ENCODE peak calls at places on chromosome 10, in five cellular contexts. T, N, S, G and W are unnamed samples.

GRCh38 chr10:133117036-133117687 is 29.4 kb downstream of the ADGRA1 start:
- DNase-seq in S (no peak), N (no peak), T (no peak), G (peak; percentile 59), W (no peak)

GRCh38 chr10:51574248-51575067 is 124.9 kb downstream of the CSTF2T start:
- DNase-seq in N (peak; percentile 27), T (no peak), G (no peak), S (no peak), W (no peak)

GRCh38 chr10:73789659-73790055 is 4.3 kb downstream of the ZSWIM8 start:
- DNase-seq in S (no peak), N (no peak), T (no peak), G (no peak), W (no peak)

GRCh38 chr10:60335708-60336107 is 54.0 kb downstream of the ANK3 start:
- DNase-seq in T (peak; percentile 13), N (no peak), S (no peak), G (no peak), W (peak; percentile 22)

GRCh38 chr10:24231200-24231599 is 22.3 kb downstream of the KIAA1217 start:
- DNase-seq in S (no peak), G (no peak), T (no peak), N (no peak), W (no peak)

GRCh38 chr10:35412900-35413491 is 76.7 kb downstream of the CCNY start:
- DNase-seq in G (no peak), S (no peak), T (no peak), N (peak; percentile 52), W (peak; percentile 53)

GRCh38 chr10:131355116-131355515 is 43.6 kb upstream of the TCERG1L start:
- DNase-seq in G (no peak), S (no peak), N (no peak), T (no peak), W (no peak)

GRCh38 chr10:59456199-59456598 is 93.8 kb upstream of the FAM13C start:
- DNase-seq in G (no peak), N (no peak), S (no peak), T (no peak), W (no peak)

GRCh38 chr10:75101416-75102251 is 9.8 kb upstream of the SAMD8 start:
- DNase-seq in S (no peak), N (no peak), G (no peak), T (no peak), W (no peak)

GRCh38 chr10:97163646-97164535 is 21.9 kb downstream of the SLIT1 start:
- DNase-seq in T (no peak), G (peak; percentile 57), S (no peak), N (no peak), W (no peak)

GRCh38 chr10:28532223-28532508 is 752 bp upstream of the WAC start:
- DNase-seq in S (peak; percentile 83), N (peak; percentile 13), T (no peak), G (no peak), W (peak; percentile 41)

GRCh38 chr10:1362589-1363465 is 306.6 kb downstream of the WDR37 start:
- DNase-seq in S (no peak), N (no peak), T (no peak), G (no peak), W (no peak)

GRCh38 chr10:78451592-78451991 is 417.9 kb downstream of the RPS24 start:
- DNase-seq in N (no peak), G (peak; percentile 59), T (peak; percentile 18), S (no peak), W (no peak)

GRCh38 chr10:78579995-78580394 is 488.8 kb upstream of the ZMIZ1 start:
- DNase-seq in N (peak; percentile 59), S (no peak), T (peak; percentile 25), G (no peak), W (no peak)

GRCh38 chr10:89563861-89564478 is 28.6 kb upstream of the SLC16A12 start:
- DNase-seq in G (no peak), T (peak; percentile 45), N (peak; percentile 57), S (no peak), W (peak; percentile 64)

GRCh38 chr10:99276848-99277486 is 41.3 kb upstream of the HPSE2 start:
- DNase-seq in N (peak; percentile 18), T (peak; percentile 24), G (no peak), S (no peak), W (peak; percentile 34)

GRCh38 chr10:34978080-34978479 is 112.1 kb downstream of the CUL2 start:
- DNase-seq in N (no peak), S (no peak), T (no peak), G (peak; percentile 39), W (no peak)

GRCh38 chr10:132856869-132857524 is 71.0 kb upstream of the NKX6-2 start:
- DNase-seq in N (no peak), T (no peak), S (peak; percentile 30), G (peak; percentile 28), W (no peak)

GRCh38 chr10:88840104-88840503 is 11.5 kb downstream of the ANKRD22 start:
- DNase-seq in N (peak; percentile 80), S (no peak), G (no peak), T (no peak), W (peak; percentile 14)

GRCh38 chr10:31404640-31405039 is 85.6 kb downstream of the ZEB1 start:
- DNase-seq in G (no peak), S (no peak), N (peak; percentile 28), T (no peak), W (peak; percentile 10)

GRCh38 chr10:58818889-58819288 is 306.2 kb downstream of the BICC1 start:
- DNase-seq in N (peak; percentile 46), G (no peak), S (no peak), T (peak; percentile 16), W (no peak)

GRCh38 chr10:58666024-58666423 is 153.4 kb downstream of the BICC1 start:
- DNase-seq in S (no peak), N (peak; percentile 78), G (no peak), T (no peak), W (peak; percentile 71)

GRCh38 chr10:117626228-117626627 is 83.7 kb downstream of the EMX2 start:
- DNase-seq in G (no peak), N (peak; percentile 28), T (no peak), S (no peak), W (no peak)

GRCh38 chr10:34520084-34520483 is 295.0 kb downstream of the PARD3 start:
- DNase-seq in N (no peak), S (no peak), G (no peak), T (no peak), W (no peak)

GRCh38 chr10:73839276-73839966 is 28.0 kb upstream of the NDST2 start:
- DNase-seq in G (no peak), S (no peak), N (no peak), T (no peak), W (no peak)

GRCh38 chr10:49368256-49368655 is 27.6 kb downstream of the DRGX start:
- DNase-seq in G (no peak), T (no peak), S (no peak), N (no peak), W (no peak)

GRCh38 chr10:70596860-70597809 is 5.4 kb downstream of the PRF1 start:
- DNase-seq in T (peak; percentile 21), G (no peak), N (no peak), S (no peak), W (no peak)

GRCh38 chr10:5501976-5502902 is 2.9 kb upstream of the CALML5 start:
- DNase-seq in G (no peak), N (no peak), S (peak; percentile 48), T (no peak), W (no peak)

GRCh38 chr10:7409045-7409731 is 1.6 kb downstream of the SFMBT2 start:
- DNase-seq in S (no peak), T (no peak), G (peak; percentile 83), N (no peak), W (no peak)

GRCh38 chr10:125217986-125218675 is 57.8 kb upstream of the CTBP2 start:
- DNase-seq in S (no peak), T (no peak), N (peak; percentile 12), G (no peak), W (no peak)

GRCh38 chr10:123786306-123786705 is 105.3 kb downstream of the CPXM2 start:
- DNase-seq in G (no peak), S (no peak), N (no peak), T (no peak), W (no peak)

GRCh38 chr10:75418287-75418686 is 13.1 kb upstream of the LRMDA start:
- DNase-seq in G (no peak), T (no peak), N (no peak), S (no peak), W (no peak)

GRCh38 chr10:71812913-71813590 is 38.0 kb downstream of the PSAP start:
- DNase-seq in G (no peak), T (no peak), N (no peak), S (no peak), W (no peak)

GRCh38 chr10:27448926-27449325 is 55.2 kb upstream of the RAB18 start:
- DNase-seq in S (no peak), G (no peak), T (no peak), N (peak; percentile 82), W (peak; percentile 48)

GRCh38 chr10:29317423-29318021 is 28.7 kb downstream of the LYZL1 start:
- DNase-seq in T (no peak), S (no peak), N (no peak), G (no peak), W (no peak)

GRCh38 chr10:538895-539294 is 150.6 kb downstream of the DIP2C start:
- DNase-seq in T (no peak), S (no peak), N (no peak), G (no peak), W (no peak)

GRCh38 chr10:116408716-116409115 is 18.9 kb upstream of the PNLIPRP3 start:
- DNase-seq in N (no peak), T (no peak), S (no peak), G (no peak), W (no peak)

GRCh38 chr10:12186324-12186723 is 9.4 kb downstream of the NUDT5 start:
- DNase-seq in T (no peak), S (no peak), N (no peak), G (no peak), W (no peak)